ENCODE peak calls at places on chromosomes 3 and 15, in eight cellular contexts. I is HCEC 1CT; J is KBM-7; G is stimulated activated CD4-positive, alpha-beta T cell treated with anti-CD3 and anti-CD28 coated beads, Interleukin-15, amount 100 ng/mL, for 1 hour; M is psoas muscle; N is naive B cell; V is GM12865; K is GM23248. B is an unnamed sample.

GRCh38 chr3:184568918-184569829 is 7.6 kb downstream of the EPHB3 start:
- DNase-seq in I (peak; percentile 87), J (peak; percentile 66), G (no peak), M (peak; percentile 77), N (no peak), V (no peak), K (peak; percentile 97), B (peak; percentile 67)

GRCh38 chr3:156834962-156835535 is 8.9 kb downstream of the LEKR1 start:
- DNase-seq in I (no peak), J (no peak), G (no peak), M (no peak), N (no peak), V (no peak), K (no peak), B (no peak)

GRCh38 chr3:133805384-133805701 is 272 bp upstream of the SRPRB start:
- DNase-seq in I (no peak), J (no peak), G (no peak), M (no peak), N (no peak), V (no peak), K (no peak), B (no peak)

GRCh38 chr3:4826237-4827100 is 152.8 kb upstream of the BHLHE40 start:
- DNase-seq in I (no peak), J (no peak), G (no peak), M (peak; percentile 87), N (no peak), V (no peak), K (peak; percentile 83), B (peak; percentile 75)

GRCh38 chr3:155442066-155442465 is 148.6 kb upstream of the STRIT1 start:
- DNase-seq in I (peak; percentile 80), J (no peak), G (no peak), M (no peak), N (no peak), V (no peak), K (peak; percentile 72), B (no peak)

GRCh38 chr15:93047621-93048425 is 41.2 kb downstream of the RGMA start:
- DNase-seq in I (no peak), J (peak; percentile 49), G (no peak), M (no peak), N (no peak), V (no peak), K (no peak), B (no peak)

GRCh38 chr15:51425517-51426033 is 84.1 kb downstream of the GLDN start:
- DNase-seq in I (no peak), J (no peak), G (no peak), M (no peak), N (no peak), V (no peak), K (no peak), B (no peak)

GRCh38 chr3:173945801-173946200 is 548.3 kb downstream of the NLGN1 start:
- DNase-seq in I (no peak), J (no peak), G (no peak), M (no peak), N (no peak), V (no peak), K (no peak), B (no peak)

GRCh38 chr15:33857726-33858125 is 110.6 kb upstream of the CHRM5 start:
- DNase-seq in I (no peak), J (no peak), G (no peak), M (no peak), N (no peak), V (no peak), K (no peak), B (no peak)

GRCh38 chr15:99719096-99719541 is 14.1 kb downstream of the LYSMD4 start:
- DNase-seq in I (peak; percentile 40), J (peak; percentile 63), G (no peak), M (no peak), N (no peak), V (peak; percentile 91), K (peak; percentile 50), B (no peak)

GRCh38 chr3:160006282-160007163 is 17.9 kb downstream of the IL12A start:
- DNase-seq in I (peak; percentile 77), J (peak; percentile 72), G (no peak), M (no peak), N (peak; percentile 13), V (peak; percentile 78), K (peak; percentile 82), B (peak; percentile 7)

GRCh38 chr3:3170998-3171397 is 8.5 kb downstream of the CRBN start:
- DNase-seq in I (peak; percentile 15), J (peak; percentile 55), G (no peak), M (no peak), N (no peak), V (peak; percentile 42), K (peak; percentile 50), B (no peak)

GRCh38 chr3:13344663-13345062 is 75.5 kb downstream of the NUP210 start:
- DNase-seq in I (no peak), J (no peak), G (no peak), M (no peak), N (no peak), V (no peak), K (no peak), B (no peak)

GRCh38 chr3:46091971-46092703 is 64.9 kb upstream of the XCR1 start:
- DNase-seq in I (no peak), J (peak; percentile 29), G (no peak), M (no peak), N (no peak), V (peak; percentile 29), K (no peak), B (no peak)

GRCh38 chr15:90201150-90201943 is at the start of gene SEMA4B:
- DNase-seq in I (peak; percentile 39), J (peak; percentile 71), G (peak; percentile 47), M (peak; percentile 74), N (peak; percentile 82), V (peak; percentile 79), K (peak; percentile 77), B (peak; percentile 23)

GRCh38 chr3:186366206-186366605 is 4.2 kb upstream of the DGKG start:
- DNase-seq in I (no peak), J (no peak), G (no peak), M (no peak), N (no peak), V (no peak), K (no peak), B (no peak)

GRCh38 chr3:67863869-67864268 is 209.5 kb upstream of the SUCLG2 start:
- DNase-seq in I (peak; percentile 23), J (peak; percentile 18), G (no peak), M (no peak), N (no peak), V (peak; percentile 9), K (peak; percentile 3), B (no peak)

GRCh38 chr15:99090011-99090699 is 14.7 kb upstream of the SYNM start:
- DNase-seq in I (no peak), J (peak; percentile 25), G (no peak), M (no peak), N (peak; percentile 54), V (peak; percentile 95), K (no peak), B (no peak)

GRCh38 chr15:95662638-95663037 is 667.9 kb upstream of the NR2F2 start:
- DNase-seq in I (no peak), J (no peak), G (no peak), M (no peak), N (no peak), V (no peak), K (no peak), B (no peak)

GRCh38 chr15:48191574-48192225 is at the start of gene CTXN2:
- DNase-seq in I (no peak), J (no peak), G (no peak), M (no peak), N (no peak), V (no peak), K (no peak), B (no peak)

GRCh38 chr3:177256991-177257390 is 59.7 kb upstream of the TBL1XR1 start:
- DNase-seq in I (no peak), J (no peak), G (no peak), M (no peak), N (no peak), V (no peak), K (no peak), B (no peak)

GRCh38 chr15:44033894-44034293 is 161.2 kb downstream of the FRMD5 start:
- DNase-seq in I (peak; percentile 47), J (no peak), G (no peak), M (no peak), N (no peak), V (no peak), K (peak; percentile 78), B (no peak)

GRCh38 chr3:127135241-127136023 is 57.5 kb upstream of the PRR23E start:
- DNase-seq in I (no peak), J (peak; percentile 3), G (no peak), M (peak; percentile 63), N (no peak), V (no peak), K (peak; percentile 73), B (no peak)

GRCh38 chr15:58440181-58440910 is 8.6 kb downstream of the LIPC start:
- DNase-seq in I (peak; percentile 71), J (no peak), G (no peak), M (no peak), N (no peak), V (no peak), K (peak; percentile 65), B (peak; percentile 42)

GRCh38 chr3:23422511-23422851 is 219.4 kb downstream of the UBE2E2 start:
- DNase-seq in I (no peak), J (no peak), G (no peak), M (no peak), N (no peak), V (peak; percentile 42), K (no peak), B (no peak)

GRCh38 chr3:185852562-185853135 is 27.8 kb upstream of the IGF2BP2 start:
- DNase-seq in I (peak; percentile 5), J (no peak), G (no peak), M (no peak), N (no peak), V (no peak), K (peak; percentile 31), B (no peak)

GRCh38 chr3:44284949-44285348 is 43.3 kb downstream of the TOPAZ1 start:
- DNase-seq in I (no peak), J (no peak), G (no peak), M (no peak), N (no peak), V (no peak), K (no peak), B (no peak)

GRCh38 chr3:42851228-42851834 is 24.3 kb downstream of the CYP8B1 start:
- DNase-seq in I (no peak), J (no peak), G (no peak), M (no peak), N (no peak), V (no peak), K (no peak), B (no peak)

GRCh38 chr15:87498545-87498944 is 758.0 kb downstream of the NTRK3 start:
- DNase-seq in I (no peak), J (no peak), G (no peak), M (no peak), N (no peak), V (no peak), K (no peak), B (no peak)

GRCh38 chr3:187994221-187995085 is 159.5 kb upstream of the LPP start:
- DNase-seq in I (peak; percentile 56), J (no peak), G (no peak), M (no peak), N (no peak), V (no peak), K (peak; percentile 77), B (no peak)

GRCh38 chr3:115341208-115341607 is 194.1 kb upstream of the ZBTB20 start:
- DNase-seq in I (peak; percentile 63), J (no peak), G (no peak), M (no peak), N (no peak), V (no peak), K (peak; percentile 79), B (no peak)

GRCh38 chr3:42605550-42606173 is 5.2 kb downstream of the NKTR start:
- DNase-seq in I (no peak), J (no peak), G (no peak), M (no peak), N (no peak), V (no peak), K (peak; percentile 41), B (no peak)